ENCODE peak calls at places on chromosome 3, in seven cellular contexts. M is myocyte; U is activated T-helper 9 cell treated with anti-CD3 and anti-CD28 coated beads, Interleukin-2, amount 50 U/mL, for 16 hours; A is stromal cell of bone marrow; Y is EH; K is NCI-H510A treated with DMSO at 0.1 percent for 48 hours; H is stimulated activated CD4-positive, alpha-beta T cell treated with anti-CD3 and anti-CD28 coated beads, Interleukin-2, amount 100 ng/mL, for 24 hours. T is an unnamed sample.

GRCh38 chr3:107983247-107983646 is 107.6 kb downstream of the CD47 start:
- DNase-seq in M (no peak), U (no peak), A (no peak), Y (no peak), K (no peak), H (no peak), T (no peak)

GRCh38 chr3:10026084-10026890 is at the start of gene FANCD2:
- DNase-seq in M (peak), U (peak), A (peak), Y (peak), K (peak), H (peak), T (peak)

GRCh38 chr3:85592256-85592655 is 633.5 kb downstream of the CADM2 start:
- DNase-seq in M (no peak), U (no peak), A (no peak), Y (no peak), K (no peak), H (no peak), T (no peak)

GRCh38 chr3:58164199-58164879 is 46.4 kb downstream of the DNASE1L3 start:
- DNase-seq in M (peak), U (no peak), A (no peak), Y (peak), K (peak), H (no peak), T (peak)

GRCh38 chr3:161070252-161070930 is 34.8 kb downstream of the B3GALNT1 start:
- DNase-seq in M (no peak), U (no peak), A (no peak), Y (no peak), K (no peak), H (no peak), T (no peak)

GRCh38 chr3:197392961-197393360 is 94.5 kb upstream of the DLG1 start:
- DNase-seq in M (peak), U (no peak), A (no peak), Y (peak), K (no peak), H (no peak), T (peak)

GRCh38 chr3:38404286-38404685 is 49.4 kb upstream of the ACVR2B start:
- DNase-seq in M (peak), U (no peak), A (peak), Y (peak), K (no peak), H (no peak), T (peak)

GRCh38 chr3:124275421-124275820 is 283.5 kb upstream of the ROPN1 start:
- DNase-seq in M (no peak), U (no peak), A (no peak), Y (no peak), K (no peak), H (no peak), T (no peak)